ENCODE peak calls at places on chromosome 21, in nine cellular contexts. One of them, this sample, is unnamed.
A peak's percentile ranks its signal among the peaks of the same experiment; 100 is the strongest.

GRCh38 chr21:27275294-27275927 is 308.5 kb upstream of the ADAMTS5 start:
- DNase-seq in fibroblast of pulmonary artery: peak; percentile 80
- DNase-seq in choroid plexus epithelial cell: peak; percentile 88
- DNase-seq in B cell: no peak
- DNase-seq in WTC11: no peak
- DNase-seq in AG04450: peak; percentile 18
- DNase-seq in left ventricle myocardium inferior: no peak
- DNase-seq in omental fat pad: no peak
- DNase-seq in heart left ventricle: no peak
- DNase-seq in this sample: no peak

GRCh38 chr21:28410264-28410663 is 582.4 kb downstream of the LTN1 start:
- DNase-seq in fibroblast of pulmonary artery: peak; percentile 71
- DNase-seq in choroid plexus epithelial cell: no peak
- DNase-seq in B cell: no peak
- DNase-seq in WTC11: no peak
- DNase-seq in AG04450: no peak
- DNase-seq in left ventricle myocardium inferior: no peak
- DNase-seq in omental fat pad: no peak
- DNase-seq in heart left ventricle: no peak
- DNase-seq in this sample: no peak

GRCh38 chr21:46322351-46323226 is 1.1 kb downstream of the C21orf58 start:
- DNase-seq in fibroblast of pulmonary artery: peak; percentile 37
- DNase-seq in choroid plexus epithelial cell: peak; percentile 51
- DNase-seq in B cell: no peak
- DNase-seq in WTC11: no peak
- DNase-seq in AG04450: no peak
- DNase-seq in left ventricle myocardium inferior: no peak
- DNase-seq in omental fat pad: no peak
- DNase-seq in heart left ventricle: no peak
- DNase-seq in this sample: peak; percentile 57

GRCh38 chr21:38869196-38869595 is 63.5 kb downstream of the ETS2 start:
- DNase-seq in fibroblast of pulmonary artery: no peak
- DNase-seq in choroid plexus epithelial cell: no peak
- DNase-seq in B cell: no peak
- DNase-seq in WTC11: no peak
- DNase-seq in AG04450: no peak
- DNase-seq in left ventricle myocardium inferior: no peak
- DNase-seq in omental fat pad: no peak
- DNase-seq in heart left ventricle: no peak
- DNase-seq in this sample: no peak

GRCh38 chr21:24023936-24024335 is 1583.3 kb downstream of the MRPL39 start:
- DNase-seq in fibroblast of pulmonary artery: no peak
- DNase-seq in choroid plexus epithelial cell: no peak
- DNase-seq in B cell: no peak
- DNase-seq in WTC11: no peak
- DNase-seq in AG04450: no peak
- DNase-seq in left ventricle myocardium inferior: no peak
- DNase-seq in omental fat pad: no peak
- DNase-seq in heart left ventricle: no peak
- DNase-seq in this sample: no peak

GRCh38 chr21:37896788-37897187 is 19.5 kb downstream of the KCNJ6 start:
- DNase-seq in fibroblast of pulmonary artery: no peak
- DNase-seq in choroid plexus epithelial cell: no peak
- DNase-seq in B cell: no peak
- DNase-seq in WTC11: no peak
- DNase-seq in AG04450: no peak
- DNase-seq in left ventricle myocardium inferior: no peak
- DNase-seq in omental fat pad: no peak
- DNase-seq in heart left ventricle: peak; percentile 32
- DNase-seq in this sample: no peak

GRCh38 chr21:25881524-25882376 is 147.0 kb downstream of the GABPA start:
- DNase-seq in fibroblast of pulmonary artery: peak; percentile 80
- DNase-seq in choroid plexus epithelial cell: peak; percentile 84
- DNase-seq in B cell: peak; percentile 72
- DNase-seq in WTC11: peak; percentile 66
- DNase-seq in AG04450: peak; percentile 16
- DNase-seq in left ventricle myocardium inferior: peak; percentile 53
- DNase-seq in omental fat pad: no peak
- DNase-seq in heart left ventricle: peak; percentile 68
- DNase-seq in this sample: peak; percentile 61

GRCh38 chr21:20353351-20353750 is 644.9 kb upstream of the NCAM2 start:
- DNase-seq in fibroblast of pulmonary artery: no peak
- DNase-seq in choroid plexus epithelial cell: no peak
- DNase-seq in B cell: no peak
- DNase-seq in WTC11: no peak
- DNase-seq in AG04450: no peak
- DNase-seq in left ventricle myocardium inferior: no peak
- DNase-seq in omental fat pad: no peak
- DNase-seq in heart left ventricle: no peak
- DNase-seq in this sample: no peak

GRCh38 chr21:37552496-37553399 is 186.2 kb downstream of the DYRK1A start:
- DNase-seq in fibroblast of pulmonary artery: no peak
- DNase-seq in choroid plexus epithelial cell: no peak
- DNase-seq in B cell: no peak
- DNase-seq in WTC11: no peak
- DNase-seq in AG04450: no peak
- DNase-seq in left ventricle myocardium inferior: peak; percentile 59
- DNase-seq in omental fat pad: no peak
- DNase-seq in heart left ventricle: peak; percentile 63
- DNase-seq in this sample: no peak

GRCh38 chr21:27954806-27955205 is 987.9 kb upstream of the ADAMTS5 start:
- DNase-seq in fibroblast of pulmonary artery: no peak
- DNase-seq in choroid plexus epithelial cell: peak; percentile 63
- DNase-seq in B cell: no peak
- DNase-seq in WTC11: no peak
- DNase-seq in AG04450: peak; percentile 52
- DNase-seq in left ventricle myocardium inferior: no peak
- DNase-seq in omental fat pad: no peak
- DNase-seq in heart left ventricle: no peak
- DNase-seq in this sample: no peak

GRCh38 chr21:17051054-17051453 is 461.8 kb upstream of the CXADR start:
- DNase-seq in fibroblast of pulmonary artery: no peak
- DNase-seq in choroid plexus epithelial cell: no peak
- DNase-seq in B cell: no peak
- DNase-seq in WTC11: no peak
- DNase-seq in AG04450: no peak
- DNase-seq in left ventricle myocardium inferior: no peak
- DNase-seq in omental fat pad: no peak
- DNase-seq in heart left ventricle: no peak
- DNase-seq in this sample: no peak

GRCh38 chr21:37219766-37220432 is 47.2 kb downstream of the VPS26C start:
- DNase-seq in fibroblast of pulmonary artery: no peak
- DNase-seq in choroid plexus epithelial cell: peak; percentile 19
- DNase-seq in B cell: peak; percentile 42
- DNase-seq in WTC11: no peak
- DNase-seq in AG04450: no peak
- DNase-seq in left ventricle myocardium inferior: no peak
- DNase-seq in omental fat pad: no peak
- DNase-seq in heart left ventricle: no peak
- DNase-seq in this sample: no peak

GRCh38 chr21:22444990-22445389 is 1446.8 kb downstream of the NCAM2 start:
- DNase-seq in fibroblast of pulmonary artery: no peak
- DNase-seq in choroid plexus epithelial cell: no peak
- DNase-seq in B cell: no peak
- DNase-seq in WTC11: no peak
- DNase-seq in AG04450: no peak
- DNase-seq in left ventricle myocardium inferior: no peak
- DNase-seq in omental fat pad: no peak
- DNase-seq in heart left ventricle: no peak
- DNase-seq in this sample: no peak

GRCh38 chr21:17368748-17369363 is 144.0 kb upstream of the CXADR start:
- DNase-seq in fibroblast of pulmonary artery: no peak
- DNase-seq in choroid plexus epithelial cell: no peak
- DNase-seq in B cell: no peak
- DNase-seq in WTC11: no peak
- DNase-seq in AG04450: no peak
- DNase-seq in left ventricle myocardium inferior: no peak
- DNase-seq in omental fat pad: no peak
- DNase-seq in heart left ventricle: no peak
- DNase-seq in this sample: no peak

GRCh38 chr21:28375708-28376385 is 616.8 kb downstream of the LTN1 start:
- DNase-seq in fibroblast of pulmonary artery: peak; percentile 77
- DNase-seq in choroid plexus epithelial cell: peak; percentile 95
- DNase-seq in B cell: no peak
- DNase-seq in WTC11: no peak
- DNase-seq in AG04450: peak; percentile 21
- DNase-seq in left ventricle myocardium inferior: no peak
- DNase-seq in omental fat pad: no peak
- DNase-seq in heart left ventricle: no peak
- DNase-seq in this sample: no peak

GRCh38 chr21:36718951-36719501 is 20.1 kb downstream of the SIM2 start:
- DNase-seq in fibroblast of pulmonary artery: no peak
- DNase-seq in choroid plexus epithelial cell: no peak
- DNase-seq in B cell: no peak
- DNase-seq in WTC11: no peak
- DNase-seq in AG04450: no peak
- DNase-seq in left ventricle myocardium inferior: no peak
- DNase-seq in omental fat pad: no peak
- DNase-seq in heart left ventricle: no peak
- DNase-seq in this sample: no peak

GRCh38 chr21:19122371-19122770 is 718.8 kb upstream of the TMPRSS15 start:
- DNase-seq in fibroblast of pulmonary artery: no peak
- DNase-seq in choroid plexus epithelial cell: no peak
- DNase-seq in B cell: no peak
- DNase-seq in WTC11: no peak
- DNase-seq in AG04450: no peak
- DNase-seq in left ventricle myocardium inferior: no peak
- DNase-seq in omental fat pad: no peak
- DNase-seq in heart left ventricle: no peak
- DNase-seq in this sample: no peak

GRCh38 chr21:22356663-22357062 is 1358.5 kb downstream of the NCAM2 start:
- DNase-seq in fibroblast of pulmonary artery: no peak
- DNase-seq in choroid plexus epithelial cell: no peak
- DNase-seq in B cell: no peak
- DNase-seq in WTC11: no peak
- DNase-seq in AG04450: no peak
- DNase-seq in left ventricle myocardium inferior: no peak
- DNase-seq in omental fat pad: no peak
- DNase-seq in heart left ventricle: no peak
- DNase-seq in this sample: no peak

GRCh38 chr21:14690886-14691285 is 144.8 kb upstream of the SAMSN1 start:
- DNase-seq in fibroblast of pulmonary artery: peak; percentile 9
- DNase-seq in choroid plexus epithelial cell: peak; percentile 21
- DNase-seq in B cell: no peak
- DNase-seq in WTC11: no peak
- DNase-seq in AG04450: no peak
- DNase-seq in left ventricle myocardium inferior: no peak
- DNase-seq in omental fat pad: no peak
- DNase-seq in heart left ventricle: no peak
- DNase-seq in this sample: no peak

GRCh38 chr21:37742115-37742514 is 174.1 kb downstream of the KCNJ6 start:
- DNase-seq in fibroblast of pulmonary artery: no peak
- DNase-seq in choroid plexus epithelial cell: no peak
- DNase-seq in B cell: no peak
- DNase-seq in WTC11: no peak
- DNase-seq in AG04450: no peak
- DNase-seq in left ventricle myocardium inferior: no peak
- DNase-seq in omental fat pad: no peak
- DNase-seq in heart left ventricle: no peak
- DNase-seq in this sample: no peak

GRCh38 chr21:42113926-42114409 is 42.9 kb downstream of the UMODL1 start:
- DNase-seq in fibroblast of pulmonary artery: no peak
- DNase-seq in choroid plexus epithelial cell: no peak
- DNase-seq in B cell: no peak
- DNase-seq in WTC11: no peak
- DNase-seq in AG04450: no peak
- DNase-seq in left ventricle myocardium inferior: no peak
- DNase-seq in omental fat pad: no peak
- DNase-seq in heart left ventricle: no peak
- DNase-seq in this sample: peak; percentile 74
- TF ChIP-seq CTCF in fibroblast of pulmonary artery: no peak
- TF ChIP-seq CTCF in choroid plexus epithelial cell: no peak
- TF ChIP-seq CTCF in B cell: no peak
- TF ChIP-seq CTCF in WTC11: no peak
- TF ChIP-seq CTCF in AG04450: peak; percentile 7
- TF ChIP-seq CTCF in left ventricle myocardium inferior: peak; percentile 16
- TF ChIP-seq CTCF in omental fat pad: no peak
- TF ChIP-seq CTCF in heart left ventricle: no peak
- TF ChIP-seq CTCF in this sample: peak; percentile 47

GRCh38 chr21:44761011-44761729 is 40.5 kb downstream of the UBE2G2 start:
- DNase-seq in fibroblast of pulmonary artery: no peak
- DNase-seq in choroid plexus epithelial cell: no peak
- DNase-seq in B cell: no peak
- DNase-seq in WTC11: peak; percentile 75
- DNase-seq in AG04450: no peak
- DNase-seq in left ventricle myocardium inferior: no peak
- DNase-seq in omental fat pad: no peak
- DNase-seq in heart left ventricle: no peak
- DNase-seq in this sample: no peak
- TF ChIP-seq CTCF in fibroblast of pulmonary artery: peak; percentile 20
- TF ChIP-seq CTCF in choroid plexus epithelial cell: peak; percentile 28
- TF ChIP-seq CTCF in B cell: no peak
- TF ChIP-seq CTCF in WTC11: peak; percentile 46
- TF ChIP-seq CTCF in AG04450: peak; percentile 29
- TF ChIP-seq CTCF in left ventricle myocardium inferior: no peak
- TF ChIP-seq CTCF in omental fat pad: no peak
- TF ChIP-seq CTCF in heart left ventricle: no peak
- TF ChIP-seq CTCF in this sample: no peak

DNA sequence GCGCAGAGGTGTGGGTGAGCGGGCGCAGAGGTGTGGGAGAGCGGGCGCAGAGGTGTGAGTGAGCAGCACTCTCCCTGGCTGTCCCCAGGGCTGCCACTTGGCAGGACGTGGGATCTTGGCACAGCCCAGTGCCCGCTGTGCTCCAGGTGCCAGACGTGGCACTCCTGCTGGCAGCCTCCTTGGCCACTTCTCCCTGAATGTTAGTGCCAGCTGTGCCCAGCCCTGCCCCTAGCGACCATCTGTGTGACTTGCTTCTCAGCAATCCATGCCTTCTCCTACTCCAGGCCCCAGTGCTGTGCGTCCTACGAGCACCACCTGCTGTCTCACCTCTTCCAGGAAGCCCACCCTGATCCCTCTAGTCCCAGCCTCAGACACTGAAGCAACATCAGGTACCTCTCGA is 30.5 kb downstream of the KRTAP10-1 start:
- DNase-seq in fibroblast of pulmonary artery: no peak
- DNase-seq in choroid plexus epithelial cell: no peak
- DNase-seq in B cell: no peak
- DNase-seq in WTC11: no peak
- DNase-seq in AG04450: no peak
- DNase-seq in left ventricle myocardium inferior: peak; percentile 82
- DNase-seq in omental fat pad: no peak
- DNase-seq in heart left ventricle: peak; percentile 90
- DNase-seq in this sample: no peak
- TF ChIP-seq CTCF in fibroblast of pulmonary artery: no peak
- TF ChIP-seq CTCF in choroid plexus epithelial cell: no peak
- TF ChIP-seq CTCF in B cell: no peak
- TF ChIP-seq CTCF in WTC11: no peak
- TF ChIP-seq CTCF in AG04450: no peak
- TF ChIP-seq CTCF in left ventricle myocardium inferior: peak; percentile 64
- TF ChIP-seq CTCF in omental fat pad: no peak
- TF ChIP-seq CTCF in heart left ventricle: peak; percentile 34
- TF ChIP-seq CTCF in this sample: no peak

DNA sequence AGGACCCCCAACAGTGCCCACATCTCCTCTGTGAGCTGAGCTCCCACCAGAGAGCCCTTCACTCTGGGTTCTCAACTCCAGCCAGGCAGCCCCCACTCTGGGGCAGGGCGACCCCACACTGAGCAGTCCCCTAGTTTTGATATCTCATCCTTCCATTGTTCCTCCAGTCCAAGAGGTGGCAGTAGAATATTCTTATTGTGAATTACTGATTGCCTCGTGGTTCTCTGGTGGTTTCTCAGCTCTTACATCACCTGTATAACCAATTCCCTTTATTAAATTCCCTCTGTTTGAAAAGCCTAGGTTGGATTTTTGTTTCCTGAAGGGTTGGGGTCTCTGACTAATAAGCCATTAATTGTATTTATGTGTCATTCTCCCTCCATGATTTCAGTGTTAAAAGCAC is 407.5 kb downstream of the SETD4 start:
- DNase-seq in fibroblast of pulmonary artery: no peak
- DNase-seq in choroid plexus epithelial cell: no peak
- DNase-seq in B cell: no peak
- DNase-seq in WTC11: no peak
- DNase-seq in AG04450: no peak
- DNase-seq in left ventricle myocardium inferior: no peak
- DNase-seq in omental fat pad: no peak
- DNase-seq in heart left ventricle: no peak
- DNase-seq in this sample: no peak
- TF ChIP-seq CTCF in fibroblast of pulmonary artery: no peak
- TF ChIP-seq CTCF in choroid plexus epithelial cell: no peak
- TF ChIP-seq CTCF in B cell: no peak
- TF ChIP-seq CTCF in WTC11: no peak
- TF ChIP-seq CTCF in AG04450: no peak
- TF ChIP-seq CTCF in left ventricle myocardium inferior: no peak
- TF ChIP-seq CTCF in omental fat pad: no peak
- TF ChIP-seq CTCF in heart left ventricle: no peak
- TF ChIP-seq CTCF in this sample: no peak

This sample was measured in adrenal gland.